ENCODE peak calls at places on chromosomes 1 and 21, in seven cellular contexts. M is globus pallidus; E is fibroblast of pulmonary artery; F is kidney epithelial cell; Y is GM13976; L is COR-L47; X is CD8-positive, alpha-beta T cell. Q is an unnamed sample.

GRCh38 chr1:42822833-42823392 is 5.7 kb upstream of the SVBP start:
- DNase-seq in M (no peak), E (peak; percentile 55), F (no peak), Y (no peak), L (peak; percentile 11), X (no peak), Q (no peak)

GRCh38 chr1:176843352-176844297 is 320.9 kb downstream of the ASTN1 start:
- DNase-seq in M (peak; percentile 40), E (peak; percentile 52), F (no peak), Y (peak; percentile 7), L (peak; percentile 10), X (no peak), Q (no peak)

GRCh38 chr1:27367160-27367650 is 444 bp upstream of the MAP3K6 start:
- DNase-seq in M (no peak), E (no peak), F (no peak), Y (no peak), L (no peak), X (no peak), Q (no peak)

GRCh38 chr1:227934476-227935313 is 13.0 kb downstream of the WNT9A start:
- DNase-seq in M (no peak), E (peak; percentile 56), F (peak; percentile 25), Y (no peak), L (no peak), X (no peak), Q (no peak)

GRCh38 chr1:234973426-234974250 is 155.0 kb downstream of the TOMM20 start:
- DNase-seq in M (no peak), E (no peak), F (no peak), Y (no peak), L (peak; percentile 68), X (no peak), Q (no peak)

GRCh38 chr1:94058766-94059165 is 62.2 kb downstream of the ABCA4 start:
- DNase-seq in M (no peak), E (no peak), F (no peak), Y (no peak), L (no peak), X (no peak), Q (no peak)

GRCh38 chr1:93967276-93967675 is 58.0 kb upstream of the GCLM start:
- DNase-seq in M (no peak), E (no peak), F (no peak), Y (no peak), L (no peak), X (no peak), Q (no peak)

GRCh38 chr21:26159869-26160268 is 10.7 kb downstream of the APP start:
- DNase-seq in M (no peak), E (no peak), F (no peak), Y (no peak), L (no peak), X (no peak), Q (no peak)

GRCh38 chr1:110756506-110756905 is 81.8 kb upstream of the KCNA3 start:
- DNase-seq in M (peak; percentile 77), E (no peak), F (no peak), Y (no peak), L (peak; percentile 14), X (no peak), Q (no peak)

GRCh38 chr1:25182629-25183028 is 49.7 kb downstream of the SYF2 start:
- DNase-seq in M (no peak), E (peak; percentile 13), F (peak; percentile 12), Y (no peak), L (no peak), X (no peak), Q (no peak)

GRCh38 chr21:25999935-26000582 is 170.5 kb downstream of the APP start:
- DNase-seq in M (no peak), E (no peak), F (no peak), Y (no peak), L (no peak), X (peak; percentile 8), Q (no peak)

GRCh38 chr1:31376374-31377134 is 3.7 kb upstream of the FABP3 start:
- DNase-seq in M (peak; percentile 93), E (peak; percentile 93), F (peak; percentile 89), Y (no peak), L (peak; percentile 36), X (no peak), Q (no peak)

GRCh38 chr1:238608139-238608538 is 717.4 kb upstream of the ZP4 start:
- DNase-seq in M (no peak), E (no peak), F (no peak), Y (no peak), L (no peak), X (no peak), Q (no peak)

GRCh38 chr1:170634293-170634692 is 29.6 kb upstream of the PRRX1 start:
- DNase-seq in M (no peak), E (peak; percentile 45), F (no peak), Y (no peak), L (no peak), X (no peak), Q (no peak)

GRCh38 chr1:185627136-185627535 is 107.1 kb upstream of the HMCN1 start:
- DNase-seq in M (no peak), E (no peak), F (no peak), Y (no peak), L (no peak), X (no peak), Q (no peak)

GRCh38 chr1:111720977-111721670 is 18.1 kb downstream of the INKA2 start:
- DNase-seq in M (no peak), E (no peak), F (no peak), Y (no peak), L (no peak), X (no peak), Q (no peak)

GRCh38 chr1:942411-942821 is 16.6 kb downstream of the NOC2L start:
- DNase-seq in M (no peak), E (no peak), F (no peak), Y (no peak), L (peak; percentile 48), X (no peak), Q (no peak)

Q was measured in germinal center.